ENCODE peak calls at places on chromosomes 16 and 17, in nine cellular contexts. One of them, this sample, is unnamed.

GRCh38 chr16:75576384-75576811 is 10.2 kb downstream of the GABARAPL2 start:
- DNase-seq in astrocyte of the spinal cord: no peak
- DNase-seq in mammary epithelial cell: no peak
- DNase-seq in anterior cingulate cortex: peak; percentile 35
- DNase-seq in psoas muscle: no peak
- DNase-seq in nephron progenitor cell: no peak
- DNase-seq in iris pigment epithelial cell: no peak
- DNase-seq in ELF-1: no peak
- DNase-seq in NCI-H1694: no peak
- DNase-seq in this sample: no peak

GRCh38 chr17:29178750-29179231 is 1.4 kb downstream of the MYO18A start:
- DNase-seq in astrocyte of the spinal cord: no peak
- DNase-seq in mammary epithelial cell: peak; percentile 88
- DNase-seq in anterior cingulate cortex: no peak
- DNase-seq in psoas muscle: no peak
- DNase-seq in nephron progenitor cell: no peak
- DNase-seq in iris pigment epithelial cell: no peak
- DNase-seq in ELF-1: no peak
- DNase-seq in NCI-H1694: no peak
- DNase-seq in this sample: peak; percentile 77

GRCh38 chr16:17404903-17405691 is 65.7 kb downstream of the XYLT1 start:
- DNase-seq in astrocyte of the spinal cord: peak; percentile 91
- DNase-seq in mammary epithelial cell: peak; percentile 39
- DNase-seq in anterior cingulate cortex: peak; percentile 87
- DNase-seq in psoas muscle: peak; percentile 77
- DNase-seq in nephron progenitor cell: no peak
- DNase-seq in iris pigment epithelial cell: no peak
- DNase-seq in ELF-1: peak; percentile 27
- DNase-seq in NCI-H1694: no peak
- DNase-seq in this sample: no peak

GRCh38 chr16:10578474-10579316 is 1.7 kb downstream of the EMP2 start:
- DNase-seq in astrocyte of the spinal cord: no peak
- DNase-seq in mammary epithelial cell: peak; percentile 30
- DNase-seq in anterior cingulate cortex: no peak
- DNase-seq in psoas muscle: no peak
- DNase-seq in nephron progenitor cell: no peak
- DNase-seq in iris pigment epithelial cell: no peak
- DNase-seq in ELF-1: no peak
- DNase-seq in NCI-H1694: no peak
- DNase-seq in this sample: peak; percentile 71

GRCh38 chr16:78896280-78896679 is 704.3 kb downstream of the MAF start:
- DNase-seq in astrocyte of the spinal cord: no peak
- DNase-seq in mammary epithelial cell: no peak
- DNase-seq in anterior cingulate cortex: no peak
- DNase-seq in psoas muscle: no peak
- DNase-seq in nephron progenitor cell: no peak
- DNase-seq in iris pigment epithelial cell: no peak
- DNase-seq in ELF-1: no peak
- DNase-seq in NCI-H1694: no peak
- DNase-seq in this sample: peak; percentile 20

GRCh38 chr16:23836404-23837291 is 865 bp downstream of the PRKCB start:
- DNase-seq in astrocyte of the spinal cord: no peak
- DNase-seq in mammary epithelial cell: no peak
- DNase-seq in anterior cingulate cortex: peak; percentile 16
- DNase-seq in psoas muscle: peak; percentile 19
- DNase-seq in nephron progenitor cell: peak; percentile 33
- DNase-seq in iris pigment epithelial cell: no peak
- DNase-seq in ELF-1: peak; percentile 7
- DNase-seq in NCI-H1694: no peak
- DNase-seq in this sample: peak; percentile 30

GRCh38 chr16:81885976-81886586 is 107.0 kb downstream of the PLCG2 start:
- DNase-seq in astrocyte of the spinal cord: peak; percentile 22
- DNase-seq in mammary epithelial cell: no peak
- DNase-seq in anterior cingulate cortex: no peak
- DNase-seq in psoas muscle: no peak
- DNase-seq in nephron progenitor cell: peak; percentile 25
- DNase-seq in iris pigment epithelial cell: peak; percentile 37
- DNase-seq in ELF-1: peak; percentile 73
- DNase-seq in NCI-H1694: peak; percentile 12
- DNase-seq in this sample: peak; percentile 57

GRCh38 chr17:12659500-12659899 is 6.2 kb upstream of the MYOCD start:
- DNase-seq in astrocyte of the spinal cord: peak; percentile 20
- DNase-seq in mammary epithelial cell: no peak
- DNase-seq in anterior cingulate cortex: no peak
- DNase-seq in psoas muscle: no peak
- DNase-seq in nephron progenitor cell: no peak
- DNase-seq in iris pigment epithelial cell: peak; percentile 94
- DNase-seq in ELF-1: no peak
- DNase-seq in NCI-H1694: no peak
- DNase-seq in this sample: no peak

GRCh38 chr17:58556833-58557250 is 42.4 kb upstream of the MTMR4 start:
- DNase-seq in astrocyte of the spinal cord: peak; percentile 16
- DNase-seq in mammary epithelial cell: no peak
- DNase-seq in anterior cingulate cortex: no peak
- DNase-seq in psoas muscle: no peak
- DNase-seq in nephron progenitor cell: no peak
- DNase-seq in iris pigment epithelial cell: no peak
- DNase-seq in ELF-1: no peak
- DNase-seq in NCI-H1694: no peak
- DNase-seq in this sample: no peak

GRCh38 chr17:34198519-34198918 is 56.6 kb upstream of the CCL2 start:
- DNase-seq in astrocyte of the spinal cord: no peak
- DNase-seq in mammary epithelial cell: no peak
- DNase-seq in anterior cingulate cortex: no peak
- DNase-seq in psoas muscle: no peak
- DNase-seq in nephron progenitor cell: no peak
- DNase-seq in iris pigment epithelial cell: no peak
- DNase-seq in ELF-1: no peak
- DNase-seq in NCI-H1694: no peak
- DNase-seq in this sample: no peak

GRCh38 chr17:36535669-36536081 is 888 bp downstream of the PIGW start:
- DNase-seq in astrocyte of the spinal cord: no peak
- DNase-seq in mammary epithelial cell: no peak
- DNase-seq in anterior cingulate cortex: no peak
- DNase-seq in psoas muscle: no peak
- DNase-seq in nephron progenitor cell: no peak
- DNase-seq in iris pigment epithelial cell: no peak
- DNase-seq in ELF-1: no peak
- DNase-seq in NCI-H1694: no peak
- DNase-seq in this sample: no peak

GRCh38 chr16:68792465-68793324 is 50.6 kb upstream of the TANGO6 start:
- DNase-seq in astrocyte of the spinal cord: peak; percentile 53
- DNase-seq in mammary epithelial cell: no peak
- DNase-seq in anterior cingulate cortex: no peak
- DNase-seq in psoas muscle: no peak
- DNase-seq in nephron progenitor cell: no peak
- DNase-seq in iris pigment epithelial cell: peak; percentile 75
- DNase-seq in ELF-1: no peak
- DNase-seq in NCI-H1694: no peak
- DNase-seq in this sample: peak; percentile 85

GRCh38 chr16:19704321-19705130 is 13.5 kb downstream of the KNOP1 start:
- DNase-seq in astrocyte of the spinal cord: peak; percentile 43
- DNase-seq in mammary epithelial cell: peak; percentile 49
- DNase-seq in anterior cingulate cortex: no peak
- DNase-seq in psoas muscle: peak; percentile 49
- DNase-seq in nephron progenitor cell: no peak
- DNase-seq in iris pigment epithelial cell: peak; percentile 95
- DNase-seq in ELF-1: no peak
- DNase-seq in NCI-H1694: no peak
- DNase-seq in this sample: no peak

GRCh38 chr16:17744903-17745581 is 274.3 kb upstream of the XYLT1 start:
- DNase-seq in astrocyte of the spinal cord: no peak
- DNase-seq in mammary epithelial cell: no peak
- DNase-seq in anterior cingulate cortex: no peak
- DNase-seq in psoas muscle: no peak
- DNase-seq in nephron progenitor cell: peak; percentile 46
- DNase-seq in iris pigment epithelial cell: no peak
- DNase-seq in ELF-1: peak; percentile 32
- DNase-seq in NCI-H1694: no peak
- DNase-seq in this sample: no peak

GRCh38 chr16:10871157-10871991 is 5.6 kb upstream of the CIITA start:
- DNase-seq in astrocyte of the spinal cord: peak; percentile 90
- DNase-seq in mammary epithelial cell: peak; percentile 84
- DNase-seq in anterior cingulate cortex: no peak
- DNase-seq in psoas muscle: peak; percentile 36
- DNase-seq in nephron progenitor cell: no peak
- DNase-seq in iris pigment epithelial cell: peak; percentile 82
- DNase-seq in ELF-1: no peak
- DNase-seq in NCI-H1694: no peak
- DNase-seq in this sample: peak; percentile 90

GRCh38 chr16:69073181-69073669 is 32.2 kb upstream of the HAS3 start:
- DNase-seq in astrocyte of the spinal cord: peak; percentile 90
- DNase-seq in mammary epithelial cell: peak; percentile 98
- DNase-seq in anterior cingulate cortex: no peak
- DNase-seq in psoas muscle: no peak
- DNase-seq in nephron progenitor cell: no peak
- DNase-seq in iris pigment epithelial cell: peak; percentile 90
- DNase-seq in ELF-1: peak; percentile 66
- DNase-seq in NCI-H1694: no peak
- DNase-seq in this sample: peak; percentile 46

GRCh38 chr17:6327007-6327406 is 107.9 kb downstream of the AIPL1 start:
- DNase-seq in astrocyte of the spinal cord: no peak
- DNase-seq in mammary epithelial cell: no peak
- DNase-seq in anterior cingulate cortex: no peak
- DNase-seq in psoas muscle: peak; percentile 36
- DNase-seq in nephron progenitor cell: no peak
- DNase-seq in iris pigment epithelial cell: no peak
- DNase-seq in ELF-1: peak; percentile 11
- DNase-seq in NCI-H1694: no peak
- DNase-seq in this sample: no peak

GRCh38 chr17:2335726-2336214 is 487 bp downstream of the TSR1 start:
- DNase-seq in astrocyte of the spinal cord: no peak
- DNase-seq in mammary epithelial cell: no peak
- DNase-seq in anterior cingulate cortex: no peak
- DNase-seq in psoas muscle: no peak
- DNase-seq in nephron progenitor cell: peak; percentile 18
- DNase-seq in iris pigment epithelial cell: no peak
- DNase-seq in ELF-1: peak; percentile 27
- DNase-seq in NCI-H1694: no peak
- DNase-seq in this sample: no peak